ENCODE peak calls at places on chromosomes 12 and 14, in five cellular contexts. One of them, this sample, is unnamed.

GRCh38 chr12:97778111-97778510 is 315.5 kb downstream of the RMST start:
- DNase-seq in left lung: no peak
- DNase-seq in tibial artery: no peak
- DNase-seq in endodermal cell: no peak
- DNase-seq in heart left ventricle: no peak
- DNase-seq in this sample: no peak

GRCh38 chr12:104423273-104423672 is 33.5 kb upstream of the CHST11 start:
- DNase-seq in heart left ventricle: no peak
- DNase-seq in tibial artery: no peak
- DNase-seq in left lung: no peak
- DNase-seq in endodermal cell: no peak
- DNase-seq in this sample: no peak

GRCh38 chr12:53289891-53290290 is 5.5 kb upstream of the PFDN5 start:
- DNase-seq in heart left ventricle: no peak
- DNase-seq in left lung: no peak
- DNase-seq in tibial artery: no peak
- DNase-seq in endodermal cell: no peak
- DNase-seq in this sample: no peak

GRCh38 chr14:30299915-30300314 is 259.0 kb upstream of the G2E3 start:
- DNase-seq in endodermal cell: no peak
- DNase-seq in tibial artery: no peak
- DNase-seq in heart left ventricle: no peak
- DNase-seq in left lung: no peak
- DNase-seq in this sample: no peak

GRCh38 chr14:70931008-70931407 is 23.7 kb downstream of the PCNX1 start:
- DNase-seq in endodermal cell: no peak
- DNase-seq in tibial artery: no peak
- DNase-seq in left lung: no peak
- DNase-seq in heart left ventricle: no peak
- DNase-seq in this sample: no peak

GRCh38 chr12:20455001-20455706 is 86.8 kb downstream of the PDE3A start:
- DNase-seq in endodermal cell: no peak
- DNase-seq in heart left ventricle: no peak
- DNase-seq in tibial artery: no peak
- DNase-seq in left lung: no peak
- DNase-seq in this sample: no peak

GRCh38 chr12:107384645-107385044 is 291.3 kb upstream of the CRY1 start:
- DNase-seq in heart left ventricle: no peak
- DNase-seq in tibial artery: no peak
- DNase-seq in endodermal cell: no peak
- DNase-seq in left lung: no peak
- DNase-seq in this sample: no peak

GRCh38 chr12:113465808-113466769 is 5.6 kb downstream of the LHX5 start:
- DNase-seq in endodermal cell: peak; percentile 79
- DNase-seq in heart left ventricle: no peak
- DNase-seq in left lung: no peak
- DNase-seq in tibial artery: no peak
- DNase-seq in this sample: no peak

GRCh38 chr12:101856030-101856429 is 21.4 kb upstream of the DRAM1 start:
- DNase-seq in heart left ventricle: no peak
- DNase-seq in tibial artery: no peak
- DNase-seq in left lung: no peak
- DNase-seq in endodermal cell: no peak
- DNase-seq in this sample: no peak

GRCh38 chr14:103393687-103394626 is 8.7 kb downstream of the MARK3 start:
- DNase-seq in heart left ventricle: no peak
- DNase-seq in endodermal cell: no peak
- DNase-seq in tibial artery: no peak
- DNase-seq in left lung: no peak
- DNase-seq in this sample: no peak

GRCh38 chr12:74539261-74539660 is 1.6 kb downstream of the ATXN7L3B start:
- DNase-seq in tibial artery: no peak
- DNase-seq in endodermal cell: no peak
- DNase-seq in left lung: no peak
- DNase-seq in heart left ventricle: no peak
- DNase-seq in this sample: no peak

GRCh38 chr12:79128956-79129355 is 264.4 kb downstream of the SYT1 start:
- DNase-seq in heart left ventricle: no peak
- DNase-seq in tibial artery: no peak
- DNase-seq in left lung: no peak
- DNase-seq in endodermal cell: no peak
- DNase-seq in this sample: no peak

GRCh38 chr12:6435941-6436715 is 8.6 kb upstream of the CD27 start:
- DNase-seq in left lung: no peak
- DNase-seq in heart left ventricle: no peak
- DNase-seq in tibial artery: no peak
- DNase-seq in endodermal cell: peak; percentile 41
- DNase-seq in this sample: no peak

GRCh38 chr12:111361717-111362576 is 6.9 kb downstream of the PHETA1 start:
- DNase-seq in tibial artery: no peak
- DNase-seq in left lung: peak; percentile 60
- DNase-seq in heart left ventricle: peak; percentile 37
- DNase-seq in endodermal cell: no peak
- DNase-seq in this sample: no peak

GRCh38 chr14:35028435-35028834 is 17.6 kb upstream of the FAM177A1 start:
- DNase-seq in heart left ventricle: no peak
- DNase-seq in endodermal cell: no peak
- DNase-seq in left lung: no peak
- DNase-seq in tibial artery: no peak
- DNase-seq in this sample: no peak

GRCh38 chr12:115035536-115036107 is 351.6 kb upstream of the TBX3 start:
- DNase-seq in tibial artery: no peak
- DNase-seq in endodermal cell: peak; percentile 61
- DNase-seq in left lung: no peak
- DNase-seq in heart left ventricle: peak; percentile 17
- DNase-seq in this sample: no peak

GRCh38 chr14:60276347-60276746 is 27.3 kb downstream of the PPM1A start:
- DNase-seq in tibial artery: no peak
- DNase-seq in left lung: no peak
- DNase-seq in endodermal cell: no peak
- DNase-seq in heart left ventricle: no peak
- DNase-seq in this sample: no peak

GRCh38 chr14:58598028-58598850 is 39.5 kb upstream of the DACT1 start:
- DNase-seq in heart left ventricle: no peak
- DNase-seq in left lung: no peak
- DNase-seq in tibial artery: no peak
- DNase-seq in endodermal cell: no peak
- DNase-seq in this sample: no peak

GRCh38 chr12:32568241-32568640 is 110.9 kb upstream of the DNM1L start:
- DNase-seq in tibial artery: no peak
- DNase-seq in endodermal cell: no peak
- DNase-seq in left lung: no peak
- DNase-seq in heart left ventricle: no peak
- DNase-seq in this sample: no peak

GRCh38 chr12:32561931-32562341 is 117.2 kb upstream of the DNM1L start:
- DNase-seq in tibial artery: no peak
- DNase-seq in left lung: no peak
- DNase-seq in endodermal cell: no peak
- DNase-seq in heart left ventricle: no peak
- DNase-seq in this sample: no peak

GRCh38 chr12:32569256-32569655 is 109.8 kb upstream of the DNM1L start:
- DNase-seq in left lung: no peak
- DNase-seq in heart left ventricle: no peak
- DNase-seq in endodermal cell: no peak
- DNase-seq in tibial artery: no peak
- DNase-seq in this sample: no peak

DNA sequence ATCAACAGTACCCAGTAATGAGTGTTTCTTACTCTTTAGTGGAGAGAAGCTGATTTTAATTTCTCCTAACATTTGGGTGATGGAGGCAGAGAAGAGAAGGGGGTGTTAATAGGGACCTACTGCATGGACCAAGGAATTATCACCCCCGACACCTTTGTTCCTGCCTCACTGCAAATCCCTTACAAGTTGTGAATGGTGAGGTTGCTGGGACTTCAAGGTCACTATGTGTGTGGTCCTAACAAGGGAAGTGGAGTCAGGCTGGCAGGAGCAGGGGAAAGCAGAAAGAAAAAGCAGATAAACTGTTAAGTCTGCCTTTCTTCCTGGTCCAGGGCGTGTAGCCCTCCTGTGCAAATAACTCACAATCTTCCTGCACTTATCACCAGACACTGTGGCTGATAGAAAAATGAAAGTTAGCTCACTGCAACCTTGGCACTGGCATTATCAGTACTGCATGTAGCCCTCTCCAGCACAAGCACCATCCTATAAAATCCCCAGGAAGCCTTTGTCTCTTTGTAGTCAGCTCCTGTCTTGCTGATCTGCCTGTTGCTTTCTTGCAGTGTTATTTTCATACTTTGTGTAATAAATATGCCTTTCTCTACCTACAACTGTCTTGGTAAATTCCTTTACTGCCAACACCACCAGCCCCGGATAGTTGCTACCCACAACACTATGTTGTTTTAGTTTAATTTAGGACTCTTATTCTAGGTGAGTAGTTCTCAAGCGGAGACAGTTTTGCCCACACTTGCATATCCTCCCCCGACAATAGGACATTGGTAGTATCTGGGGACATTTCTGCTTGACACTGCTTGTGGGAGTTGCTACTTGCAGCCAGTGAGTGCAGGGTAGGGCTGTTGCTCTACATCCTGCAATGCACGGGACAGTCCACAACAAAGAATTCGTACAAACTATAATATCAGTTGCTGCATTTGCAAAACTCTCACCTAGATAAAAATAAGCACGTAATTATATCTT is 112.2 kb upstream of the DNM1L start:
- DNase-seq in left lung: no peak
- DNase-seq in endodermal cell: no peak
- DNase-seq in heart left ventricle: no peak
- DNase-seq in tibial artery: no peak
- DNase-seq in this sample: no peak
- H3K27ac ChIP-seq in left lung: peak overlapping the region; percentile 40
- H3K27ac ChIP-seq in endodermal cell: no peak overlapping the region
- H3K27ac ChIP-seq in heart left ventricle: no peak overlapping the region
- H3K27ac ChIP-seq in tibial artery: no peak overlapping the region
- H3K27ac ChIP-seq in this sample: peak overlapping the region; percentile 34

GRCh38 chr12:72207756-72208155 is 64.4 kb upstream of the TRHDE start:
- DNase-seq in endodermal cell: no peak
- DNase-seq in tibial artery: no peak
- DNase-seq in heart left ventricle: no peak
- DNase-seq in left lung: no peak
- DNase-seq in this sample: no peak
- H3K27ac ChIP-seq in endodermal cell: peak overlapping the region; percentile 84
- H3K27ac ChIP-seq in tibial artery: no peak overlapping the region
- H3K27ac ChIP-seq in heart left ventricle: no peak overlapping the region
- H3K27ac ChIP-seq in left lung: no peak overlapping the region
- H3K27ac ChIP-seq in this sample: no peak overlapping the region

DNA sequence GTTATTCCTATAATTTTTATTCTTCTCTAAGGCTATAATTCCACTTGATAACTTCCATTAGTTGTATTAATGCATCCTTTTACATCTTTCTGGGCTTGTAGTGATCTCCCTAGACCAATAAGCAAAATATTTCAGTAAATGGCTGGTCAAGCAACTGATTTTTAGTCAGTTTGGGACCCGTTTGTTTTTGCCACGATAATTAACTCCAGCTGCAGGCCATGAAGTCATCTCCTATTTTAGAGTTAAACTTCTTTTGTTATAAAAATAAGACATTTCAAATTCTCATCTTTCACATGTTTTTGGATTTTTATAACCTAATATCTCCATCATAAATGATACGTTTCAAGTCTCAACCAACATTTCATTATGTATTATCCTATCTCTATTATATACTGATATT is 49.4 kb downstream of the MAGOHB start:
- DNase-seq in heart left ventricle: no peak
- DNase-seq in left lung: no peak
- DNase-seq in endodermal cell: no peak
- DNase-seq in tibial artery: no peak
- DNase-seq in this sample: no peak
- H3K27ac ChIP-seq in heart left ventricle: no peak overlapping the region
- H3K27ac ChIP-seq in left lung: no peak overlapping the region
- H3K27ac ChIP-seq in endodermal cell: no peak overlapping the region
- H3K27ac ChIP-seq in tibial artery: no peak overlapping the region
- H3K27ac ChIP-seq in this sample: no peak overlapping the region

GRCh38 chr14:64246688-64247087 is 47.5 kb downstream of the ESR2 start:
- DNase-seq in tibial artery: no peak
- DNase-seq in left lung: no peak
- DNase-seq in endodermal cell: peak; percentile 2
- DNase-seq in heart left ventricle: no peak
- DNase-seq in this sample: no peak
- H3K27ac ChIP-seq in tibial artery: no peak overlapping the region
- H3K27ac ChIP-seq in left lung: no peak overlapping the region
- H3K27ac ChIP-seq in endodermal cell: no peak overlapping the region
- H3K27ac ChIP-seq in heart left ventricle: no peak overlapping the region
- H3K27ac ChIP-seq in this sample: no peak overlapping the region

DNA sequence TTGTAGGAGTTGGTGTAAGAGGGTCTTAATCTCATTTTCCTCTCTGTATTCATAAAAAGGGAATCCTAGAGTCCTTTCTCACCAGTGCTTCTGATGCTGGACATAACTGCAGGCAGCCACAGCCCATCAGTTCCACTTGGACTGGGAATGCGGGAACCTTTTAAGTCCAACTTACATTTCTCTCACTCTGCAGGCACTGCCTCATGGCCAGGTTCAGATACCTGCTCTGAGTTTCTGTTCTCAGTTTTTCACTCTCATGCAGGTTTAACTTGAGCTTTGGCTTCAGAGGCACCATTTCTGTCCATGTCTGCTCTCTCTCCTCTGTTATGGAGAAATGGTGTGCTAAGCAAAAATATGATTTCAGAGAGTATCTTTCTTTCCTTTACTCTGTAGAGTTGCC is 4.2 kb downstream of the ACVR1B start:
- DNase-seq in tibial artery: no peak
- DNase-seq in endodermal cell: peak; percentile 36
- DNase-seq in heart left ventricle: no peak
- DNase-seq in left lung: no peak
- DNase-seq in this sample: no peak
- H3K27ac ChIP-seq in tibial artery: peak overlapping the region; percentile 98
- H3K27ac ChIP-seq in endodermal cell: no peak overlapping the region
- H3K27ac ChIP-seq in heart left ventricle: no peak overlapping the region
- H3K27ac ChIP-seq in left lung: peak overlapping the region; percentile 66
- H3K27ac ChIP-seq in this sample: no peak overlapping the region

GRCh38 chr14:53183611-53184010 is 30.5 kb upstream of the DDHD1 start:
- DNase-seq in left lung: no peak
- DNase-seq in tibial artery: no peak
- DNase-seq in endodermal cell: no peak
- DNase-seq in heart left ventricle: no peak
- DNase-seq in this sample: no peak

GRCh38 chr14:53183071-53183470 is 29.9 kb upstream of the DDHD1 start:
- DNase-seq in endodermal cell: no peak
- DNase-seq in left lung: no peak
- DNase-seq in heart left ventricle: no peak
- DNase-seq in tibial artery: no peak
- DNase-seq in this sample: no peak

GRCh38 chr14:53187921-53188463 is 34.9 kb upstream of the DDHD1 start:
- DNase-seq in tibial artery: no peak
- DNase-seq in endodermal cell: no peak
- DNase-seq in heart left ventricle: no peak
- DNase-seq in left lung: no peak
- DNase-seq in this sample: no peak

GRCh38 chr14:53190938-53191337 is 37.8 kb upstream of the DDHD1 start:
- DNase-seq in endodermal cell: no peak
- DNase-seq in tibial artery: no peak
- DNase-seq in heart left ventricle: no peak
- DNase-seq in left lung: no peak
- DNase-seq in this sample: no peak

GRCh38 chr14:53186532-53186931 is 33.4 kb upstream of the DDHD1 start:
- DNase-seq in left lung: no peak
- DNase-seq in heart left ventricle: no peak
- DNase-seq in endodermal cell: no peak
- DNase-seq in tibial artery: no peak
- DNase-seq in this sample: no peak
- H3K27ac ChIP-seq in left lung: no peak overlapping the region
- H3K27ac ChIP-seq in heart left ventricle: no peak overlapping the region
- H3K27ac ChIP-seq in endodermal cell: no peak overlapping the region
- H3K27ac ChIP-seq in tibial artery: no peak overlapping the region
- H3K27ac ChIP-seq in this sample: no peak overlapping the region

GRCh38 chr12:85281947-85282312 is 1.9 kb downstream of the ALX1 start:
- DNase-seq in endodermal cell: no peak
- DNase-seq in heart left ventricle: no peak
- DNase-seq in tibial artery: no peak
- DNase-seq in left lung: no peak
- DNase-seq in this sample: no peak
- H3K27ac ChIP-seq in endodermal cell: no peak overlapping the region
- H3K27ac ChIP-seq in heart left ventricle: no peak overlapping the region
- H3K27ac ChIP-seq in tibial artery: no peak overlapping the region
- H3K27ac ChIP-seq in left lung: no peak overlapping the region
- H3K27ac ChIP-seq in this sample: no peak overlapping the region